ENCODE peak calls at places on chromosomes 6 and 20, in four cellular contexts. B, W, F and O are unnamed samples. For H3K36me3, the result is how much of the 10 kb centered on the place peaks cover.

GRCh38 chr20:1802385-1803215 is 92.6 kb upstream of the SIRPA start:
- DNase-seq in B (peak), W (peak), F (peak), O (peak)

GRCh38 chr20:36883972-36884535 is 8.1 kb downstream of the TLDC2 start:
- DNase-seq in B (no peak), W (no peak), F (no peak), O (no peak)

GRCh38 chr20:32968833-32969241 is 35.4 kb downstream of the SUN5 start:
- DNase-seq in B (peak), W (peak), F (peak), O (no peak)

GRCh38 chr20:4766631-4767030 is 44.9 kb downstream of the PRND start:
- DNase-seq in B (no peak), W (no peak), F (no peak), O (peak)

GRCh38 chr6:4731996-4732395 is 44.2 kb upstream of the CDYL start:
- DNase-seq in B (no peak), W (no peak), F (no peak), O (no peak)

GRCh38 chr6:21201673-21202430 is 391.7 kb upstream of the SOX4 start:
- DNase-seq in B (no peak), W (no peak), F (no peak), O (no peak)

GRCh38 chr6:357791-358341 is 33.7 kb upstream of the IRF4 start:
- DNase-seq in B (no peak), W (no peak), F (no peak), O (peak)

GRCh38 chr6:114739656-114740055 is 396.8 kb upstream of the HS3ST5 start:
- DNase-seq in B (no peak), W (no peak), F (no peak), O (no peak)

GRCh38 chr20:23966927-23967615 is 21.5 kb downstream of the GGTLC1 start:
- DNase-seq in B (no peak), W (no peak), F (no peak), O (no peak)

GRCh38 chr20:57061058-57061900 is 205.2 kb downstream of the BMP7 start:
- DNase-seq in B (no peak), W (peak), F (no peak), O (no peak)

GRCh38 chr6:105902401-105903031 is 183.6 kb upstream of the PRDM1 start:
- DNase-seq in B (no peak), W (no peak), F (no peak), O (no peak)

GRCh38 chr6:41494212-41495115 is 51.7 kb upstream of the FOXP4 start:
- DNase-seq in B (no peak), W (peak), F (no peak), O (no peak)

GRCh38 chr6:3796396-3796795 is 44.9 kb upstream of the PXDC1 start:
- DNase-seq in B (no peak), W (no peak), F (peak), O (no peak)

GRCh38 chr6:154403803-154404202 is 47.2 kb upstream of the IPCEF1 start:
- DNase-seq in B (no peak), W (no peak), F (no peak), O (no peak)

GRCh38 chr6:72669324-72669723 is 47.5 kb downstream of the KCNQ5 start:
- DNase-seq in B (peak), W (peak), F (no peak), O (no peak)

GRCh38 chr20:62707281-62707941 is 1.2 kb upstream of the NTSR1 start:
- DNase-seq in B (no peak), W (no peak), F (no peak), O (peak)

GRCh38 chr20:1160991-1161390 is 23.8 kb downstream of the TMEM74B start:
- DNase-seq in B (no peak), W (no peak), F (peak), O (no peak)

GRCh38 chr6:17389274-17389847 is 4.0 kb upstream of the CAP2 start:
- DNase-seq in B (no peak), W (no peak), F (no peak), O (no peak)

GRCh38 chr20:46406986-46407670 is 713 bp upstream of the ELMO2 start:
- DNase-seq in B (peak), W (peak), F (peak), O (peak)

GRCh38 chr6:76518443-76518842 is 446.0 kb upstream of the IMPG1 start:
- DNase-seq in B (no peak), W (no peak), F (no peak), O (no peak)

GRCh38 chr6:135183532-135184440 is 2.7 kb downstream of the MYB start:
- DNase-seq in B (peak), W (peak), F (no peak), O (peak)

GRCh38 chr6:33606642-33607041 is 14.5 kb upstream of the ITPR3 start:
- DNase-seq in B (no peak), W (no peak), F (no peak), O (no peak)

GRCh38 chr6:12637960-12638641 is 78.5 kb upstream of the PHACTR1 start:
- DNase-seq in B (no peak), W (peak), F (no peak), O (peak)

GRCh38 chr6:165661416-165662001 is 1.5 kb downstream of the PDE10A start:
- DNase-seq in B (no peak), W (peak), F (no peak), O (no peak)

GRCh38 chr6:81762132-81762531 is 9.7 kb upstream of the TENT5A start:
- DNase-seq in B (no peak), W (no peak), F (no peak), O (no peak)

GRCh38 chr20:16785221-16785620 is 37.1 kb downstream of the OTOR start:
- DNase-seq in B (no peak), W (no peak), F (no peak), O (no peak)

GRCh38 chr6:219019-219570 is 73.2 kb upstream of the DUSP22 start:
- DNase-seq in B (no peak), W (no peak), F (no peak), O (no peak)

GRCh38 chr20:540391-541201 is 3.0 kb downstream of the CSNK2A1 start:
- DNase-seq in B (no peak), W (no peak), F (no peak), O (no peak)

GRCh38 chr6:68760486-68760885 is 125.4 kb downstream of the ADGRB3 start:
- DNase-seq in B (no peak), W (no peak), F (no peak), O (no peak)

GRCh38 chr6:7241160-7241559 is 71.8 kb downstream of the SSR1 start:
- DNase-seq in B (no peak), W (peak), F (no peak), O (no peak)

GRCh38 chr20:19523191-19523590 is 234.9 kb upstream of the RIN2 start:
- DNase-seq in B (no peak), W (no peak), F (no peak), O (no peak)

GRCh38 chr6:70380259-70380658 is 33.0 kb upstream of the FAM135A start:
- DNase-seq in B (no peak), W (no peak), F (no peak), O (no peak)

GRCh38 chr6:70379473-70380013 is 33.8 kb upstream of the FAM135A start:
- DNase-seq in B (no peak), W (no peak), F (no peak), O (no peak)

GRCh38 chr6:70377372-70377771 is 35.9 kb upstream of the FAM135A start:
- DNase-seq in B (no peak), W (no peak), F (no peak), O (no peak)

GRCh38 chr6:70381436-70381786 is 31.9 kb upstream of the FAM135A start:
- DNase-seq in B (no peak), W (no peak), F (no peak), O (no peak)

DNA sequence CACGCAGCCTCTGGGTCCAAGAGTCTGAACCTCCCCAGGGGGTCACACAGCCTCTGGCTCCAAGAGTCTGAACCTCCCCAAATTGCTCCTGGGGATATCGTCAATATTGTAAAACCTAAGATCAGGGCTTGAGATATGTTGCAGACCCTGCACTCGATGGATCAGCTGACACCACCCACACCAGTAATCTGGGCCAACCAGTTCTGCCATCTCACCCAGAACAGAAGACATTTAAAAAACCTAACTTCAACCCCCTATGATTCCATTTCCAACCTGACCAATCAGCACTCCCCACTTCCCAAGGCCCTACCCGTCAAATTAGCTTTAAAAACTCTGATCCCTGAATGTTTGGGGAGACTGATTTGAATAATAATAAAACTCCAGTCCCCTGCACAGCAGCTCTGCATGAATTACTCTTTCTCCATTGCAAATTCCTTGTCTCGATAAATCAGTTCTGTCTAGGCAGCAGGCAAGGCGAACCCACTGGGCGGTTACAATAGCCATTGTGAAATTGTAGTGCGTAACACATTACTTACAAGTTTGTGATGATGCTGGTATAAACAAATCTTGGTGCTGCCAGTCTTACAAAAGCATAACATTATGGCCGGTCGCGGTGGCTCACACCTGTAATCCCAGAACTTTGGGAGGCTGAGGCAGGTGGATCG is 32.4 kb upstream of the FAM135A start:
- DNase-seq in B (no peak), W (no peak), F (no peak), O (peak)
- H3K36me3 ChIP-seq in B (under half), W (under half), F (under half), O (under half)

GRCh38 chr20:51536116-51537069 is 6.1 kb downstream of the NFATC2 start:
- DNase-seq in B (no peak), W (no peak), F (no peak), O (no peak)
- H3K36me3 ChIP-seq in B (under half), W (under half), F (under half), O (under half)

GRCh38 chr6:152969688-152970418 is 13.0 kb downstream of the FBXO5 start:
- DNase-seq in B (no peak), W (no peak), F (no peak), O (no peak)
- H3K36me3 ChIP-seq in B (under half), W (half or more), F (under half), O (under half)

GRCh38 chr6:144744720-144745119 is 459.6 kb downstream of the UTRN start:
- DNase-seq in B (no peak), W (peak), F (no peak), O (no peak)

GRCh38 chr6:144746902-144747469 is 461.9 kb downstream of the UTRN start:
- DNase-seq in B (no peak), W (no peak), F (no peak), O (no peak)

GRCh38 chr6:144753023-144753705 is 468.0 kb downstream of the UTRN start:
- DNase-seq in B (no peak), W (no peak), F (no peak), O (no peak)

GRCh38 chr6:144745434-144745833 is 460.3 kb downstream of the UTRN start:
- DNase-seq in B (no peak), W (no peak), F (no peak), O (no peak)

GRCh38 chr6:144749263-144749662 is 464.1 kb downstream of the UTRN start:
- DNase-seq in B (no peak), W (no peak), F (no peak), O (no peak)
- H3K36me3 ChIP-seq in B (under half), W (under half), F (under half), O (under half)

DNA sequence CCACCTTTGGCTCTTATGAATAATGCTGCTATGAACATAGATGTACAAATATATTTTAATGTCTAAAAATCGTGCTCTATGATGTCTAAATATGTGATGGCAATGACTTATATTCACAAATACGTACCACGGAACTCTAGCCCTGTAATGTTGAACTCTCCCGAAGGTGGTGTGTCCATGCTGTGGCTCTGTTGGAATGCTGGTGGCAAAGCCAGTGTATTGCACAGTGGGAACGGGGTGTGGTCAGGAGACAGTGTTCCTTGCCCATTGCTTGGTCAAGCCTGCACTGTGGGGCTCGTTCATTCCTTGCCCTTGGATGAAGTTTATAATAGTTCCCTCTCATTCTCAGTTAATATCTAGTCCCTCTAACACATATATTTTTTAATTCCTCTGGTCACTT is 109.6 kb downstream of the MTHFD1L start:
- DNase-seq in B (no peak), W (no peak), F (no peak), O (no peak)
- H3K36me3 ChIP-seq in B (under half), W (half or more), F (under half), O (under half)

GRCh38 chr6:118903134-118903533 is 9.2 kb downstream of the ASF1A start:
- DNase-seq in B (no peak), W (no peak), F (no peak), O (no peak)
- H3K36me3 ChIP-seq in B (under half), W (half or more), F (under half), O (half or more)

GRCh38 chr6:93235775-93236174 is 183.6 kb downstream of the EPHA7 start:
- DNase-seq in B (no peak), W (no peak), F (no peak), O (no peak)

GRCh38 chr6:93243379-93243778 is 176.0 kb downstream of the EPHA7 start:
- DNase-seq in B (no peak), W (no peak), F (no peak), O (no peak)

GRCh38 chr6:93242049-93242448 is 177.3 kb downstream of the EPHA7 start:
- DNase-seq in B (no peak), W (no peak), F (no peak), O (no peak)

DNA sequence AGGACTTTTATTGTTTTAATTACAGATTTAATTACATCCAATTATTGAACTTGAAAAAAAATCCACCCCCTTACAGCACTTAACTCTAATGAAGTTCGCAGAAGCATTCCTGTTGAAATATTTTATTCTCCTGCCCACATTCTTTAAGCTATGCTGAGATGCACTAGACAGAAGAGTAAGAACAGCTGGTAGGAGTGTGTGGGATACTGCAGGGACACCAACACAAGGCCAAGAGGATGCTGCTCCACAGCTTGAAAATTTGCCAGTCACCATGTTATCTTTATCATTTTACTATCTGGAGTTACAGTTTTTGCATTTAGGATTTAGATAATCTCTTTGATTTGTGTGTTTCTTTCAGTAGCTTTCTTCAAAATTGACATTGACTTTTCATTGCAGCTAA is 180.7 kb downstream of the EPHA7 start:
- DNase-seq in B (no peak), W (no peak), F (no peak), O (no peak)
- H3K36me3 ChIP-seq in B (under half), W (under half), F (under half), O (under half)

GRCh38 chr6:99219788-99220187 is 129.7 kb downstream of the FAXC start:
- DNase-seq in B (no peak), W (peak), F (no peak), O (no peak)
- H3K36me3 ChIP-seq in B (under half), W (under half), F (under half), O (under half)

GRCh38 chr6:169229611-169230321 is 23.9 kb downstream of the THBS2 start:
- DNase-seq in B (no peak), W (no peak), F (peak), O (no peak)

GRCh38 chr6:169232507-169232931 is 21.1 kb downstream of the THBS2 start:
- DNase-seq in B (no peak), W (no peak), F (no peak), O (no peak)

GRCh38 chr6:169231790-169232506 is 21.7 kb downstream of the THBS2 start:
- DNase-seq in B (no peak), W (no peak), F (peak), O (no peak)

GRCh38 chr6:169230923-169231789 is 22.5 kb downstream of the THBS2 start:
- DNase-seq in B (no peak), W (no peak), F (peak), O (no peak)

GRCh38 chr6:169230322-169230665 is 23.4 kb downstream of the THBS2 start:
- DNase-seq in B (no peak), W (no peak), F (peak), O (no peak)
- H3K36me3 ChIP-seq in B (under half), W (under half), F (under half), O (under half)